ENCODE peak calls at places on chromosome 19, in seven cellular contexts. M is NB4, A is heart left ventricle, U is suprapubic skin, B is tibial nerve, Q is endothelial cell of umbilical vein, Z is HCT116. O is an unnamed sample.

GRCh38 chr19:51274037-51274370 is 23.1 kb downstream of the SIGLECL1 start:
- DNase-seq in M (no peak), A (no peak), U (no peak), B (no peak), Q (no peak), Z (no peak), O (no peak)

GRCh38 chr19:35080613-35081170 is 34.9 kb upstream of the FXYD3 start:
- DNase-seq in M (no peak), A (no peak), U (no peak), B (no peak), Q (no peak), Z (no peak), O (no peak)

GRCh38 chr19:19866599-19867248 is 1.0 kb downstream of the ZNF253 start:
- DNase-seq in M (peak), A (no peak), U (no peak), B (no peak), Q (peak), Z (no peak), O (no peak)

GRCh38 chr19:12796146-12797071 is 5.1 kb downstream of the JUNB start:
- DNase-seq in M (peak), A (peak), U (peak), B (peak), Q (peak), Z (no peak), O (no peak)

GRCh38 chr19:4730740-4731171 is 7.1 kb upstream of the DPP9 start:
- DNase-seq in M (peak), A (no peak), U (no peak), B (no peak), Q (peak), Z (peak), O (no peak)

GRCh38 chr19:42424712-42425131 is 2.5 kb downstream of the LIPE start:
- DNase-seq in M (no peak), A (peak), U (no peak), B (no peak), Q (no peak), Z (no peak), O (no peak)

GRCh38 chr19:19545707-19546106 is 7.6 kb downstream of the CILP2 start:
- DNase-seq in M (no peak), A (no peak), U (no peak), B (no peak), Q (no peak), Z (no peak), O (no peak)

GRCh38 chr19:4098493-4098892 is 25.4 kb downstream of the MAP2K2 start:
- DNase-seq in M (no peak), A (peak), U (no peak), B (no peak), Q (no peak), Z (no peak), O (no peak)

GRCh38 chr19:4443188-4443587 is 14.4 kb downstream of the UBXN6 start:
- DNase-seq in M (no peak), A (no peak), U (no peak), B (no peak), Q (no peak), Z (no peak), O (no peak)

GRCh38 chr19:18450934-18451836 is 13.3 kb upstream of the ISYNA1 start:
- DNase-seq in M (peak), A (peak), U (peak), B (peak), Q (peak), Z (no peak), O (no peak)

GRCh38 chr19:18833849-18834643 is 2.3 kb downstream of the UPF1 start:
- DNase-seq in M (no peak), A (no peak), U (no peak), B (no peak), Q (peak), Z (no peak), O (no peak)

GRCh38 chr19:55930996-55931515 is 1.1 kb downstream of the NLRP13 start:
- DNase-seq in M (no peak), A (no peak), U (no peak), B (no peak), Q (no peak), Z (no peak), O (no peak)

GRCh38 chr19:12675377-12675776 is 6.3 kb downstream of the DHPS start:
- DNase-seq in M (no peak), A (no peak), U (no peak), B (no peak), Q (no peak), Z (no peak), O (no peak)

GRCh38 chr19:49064768-49065611 is at the start of gene NTF4:
- DNase-seq in M (peak), A (no peak), U (no peak), B (no peak), Q (no peak), Z (no peak), O (no peak)

GRCh38 chr19:21434967-21435544 is 38.1 kb downstream of the ZNF493 start:
- DNase-seq in M (no peak), A (no peak), U (no peak), B (no peak), Q (no peak), Z (no peak), O (no peak)

GRCh38 chr19:19514215-19514633 is 1.1 kb downstream of the TSSK6 start:
- DNase-seq in M (no peak), A (peak), U (peak), B (no peak), Q (peak), Z (no peak), O (no peak)

GRCh38 chr19:48397636-48398328 is 4.3 kb downstream of the GRIN2D start:
- DNase-seq in M (peak), A (no peak), U (no peak), B (no peak), Q (no peak), Z (no peak), O (no peak)

GRCh38 chr19:21092107-21092506 is 10.1 kb downstream of the ZNF714 start:
- DNase-seq in M (no peak), A (no peak), U (no peak), B (no peak), Q (no peak), Z (no peak), O (no peak)

GRCh38 chr19:10963865-10964264 is 3.0 kb downstream of the SMARCA4 start:
- DNase-seq in M (no peak), A (no peak), U (no peak), B (no peak), Q (no peak), Z (no peak), O (no peak)

GRCh38 chr19:10962863-10963262 is 2.0 kb downstream of the SMARCA4 start:
- DNase-seq in M (no peak), A (no peak), U (no peak), B (no peak), Q (no peak), Z (no peak), O (no peak)

GRCh38 chr19:10964903-10965302 is 4.1 kb downstream of the SMARCA4 start:
- DNase-seq in M (no peak), A (no peak), U (no peak), B (no peak), Q (no peak), Z (no peak), O (no peak)

GRCh38 chr19:10966809-10967208 is 6.0 kb downstream of the SMARCA4 start:
- DNase-seq in M (no peak), A (no peak), U (no peak), B (no peak), Q (no peak), Z (no peak), O (no peak)

GRCh38 chr19:10965398-10965797 is 4.6 kb downstream of the SMARCA4 start:
- DNase-seq in M (no peak), A (no peak), U (no peak), B (no peak), Q (no peak), Z (no peak), O (no peak)
- TF ChIP-seq POLR2A in M (no peak), A (no peak), U (no peak), B (no peak), Q (no peak), Z (no peak), O (no peak)

GRCh38 chr19:45041125-45041524 is 2.3 kb downstream of the CLASRP start:
- DNase-seq in M (no peak), A (no peak), U (no peak), B (no peak), Q (no peak), Z (no peak), O (no peak)

GRCh38 chr19:45038931-45039893 is at the start of gene CLASRP:
- DNase-seq in M (peak), A (peak), U (peak), B (peak), Q (peak), Z (peak), O (peak)

GRCh38 chr19:45035755-45036154 is 3.1 kb upstream of the CLASRP start:
- DNase-seq in M (no peak), A (no peak), U (no peak), B (no peak), Q (no peak), Z (no peak), O (no peak)

GRCh38 chr19:45040059-45040767 is 1.4 kb downstream of the CLASRP start:
- DNase-seq in M (peak), A (no peak), U (no peak), B (no peak), Q (no peak), Z (no peak), O (no peak)

DNA sequence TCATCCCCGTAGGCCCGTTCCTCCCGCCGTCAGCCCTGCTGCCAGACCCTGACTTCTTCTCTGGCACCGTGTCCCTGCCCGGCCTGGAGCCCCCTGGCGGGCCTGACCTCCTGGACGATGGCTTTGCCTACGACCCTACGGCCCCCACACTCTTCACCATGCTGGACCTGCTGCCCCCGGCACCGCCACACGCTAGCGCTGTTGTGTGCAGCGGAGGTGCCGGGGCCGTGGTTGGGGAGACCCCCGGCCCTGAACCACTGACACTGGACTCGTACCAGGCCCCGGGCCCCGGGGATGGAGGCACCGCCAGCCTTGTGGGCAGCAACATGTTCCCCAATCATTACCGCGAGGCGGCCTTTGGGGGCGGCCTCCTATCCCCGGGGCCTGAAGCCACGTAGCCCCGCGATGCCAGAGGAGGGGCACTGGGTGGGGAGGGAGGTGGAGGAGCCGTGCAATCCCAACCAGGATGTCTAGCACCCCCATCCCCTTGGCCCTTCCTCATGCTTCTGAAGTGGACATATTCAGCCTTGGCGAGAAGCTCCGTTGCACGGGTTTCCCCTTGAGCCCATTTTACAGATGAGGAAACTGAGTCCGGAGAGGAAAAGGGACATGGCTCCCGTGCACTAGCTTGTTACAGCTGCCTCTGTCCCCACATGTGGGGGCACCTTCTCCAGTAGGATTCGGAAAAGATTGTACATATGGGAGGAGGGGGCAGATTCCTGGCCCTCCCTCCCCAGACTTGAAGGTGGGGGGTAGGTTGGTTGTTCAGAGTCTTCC is 1.3 kb upstream of the CLASRP start:
- DNase-seq in M (no peak), A (no peak), U (no peak), B (no peak), Q (no peak), Z (no peak), O (no peak)
- TF ChIP-seq POLR2A in M (no peak), A (no peak), U (no peak), B (no peak), Q (no peak), Z (no peak), O (no peak)

GRCh38 chr19:33320636-33321035 is 18.3 kb upstream of the CEBPA start:
- DNase-seq in M (no peak), A (no peak), U (no peak), B (no peak), Q (no peak), Z (no peak), O (no peak)
- TF ChIP-seq POLR2A in M (no peak), A (no peak), U (no peak), B (no peak), Q (no peak), Z (no peak), O (no peak)

DNA sequence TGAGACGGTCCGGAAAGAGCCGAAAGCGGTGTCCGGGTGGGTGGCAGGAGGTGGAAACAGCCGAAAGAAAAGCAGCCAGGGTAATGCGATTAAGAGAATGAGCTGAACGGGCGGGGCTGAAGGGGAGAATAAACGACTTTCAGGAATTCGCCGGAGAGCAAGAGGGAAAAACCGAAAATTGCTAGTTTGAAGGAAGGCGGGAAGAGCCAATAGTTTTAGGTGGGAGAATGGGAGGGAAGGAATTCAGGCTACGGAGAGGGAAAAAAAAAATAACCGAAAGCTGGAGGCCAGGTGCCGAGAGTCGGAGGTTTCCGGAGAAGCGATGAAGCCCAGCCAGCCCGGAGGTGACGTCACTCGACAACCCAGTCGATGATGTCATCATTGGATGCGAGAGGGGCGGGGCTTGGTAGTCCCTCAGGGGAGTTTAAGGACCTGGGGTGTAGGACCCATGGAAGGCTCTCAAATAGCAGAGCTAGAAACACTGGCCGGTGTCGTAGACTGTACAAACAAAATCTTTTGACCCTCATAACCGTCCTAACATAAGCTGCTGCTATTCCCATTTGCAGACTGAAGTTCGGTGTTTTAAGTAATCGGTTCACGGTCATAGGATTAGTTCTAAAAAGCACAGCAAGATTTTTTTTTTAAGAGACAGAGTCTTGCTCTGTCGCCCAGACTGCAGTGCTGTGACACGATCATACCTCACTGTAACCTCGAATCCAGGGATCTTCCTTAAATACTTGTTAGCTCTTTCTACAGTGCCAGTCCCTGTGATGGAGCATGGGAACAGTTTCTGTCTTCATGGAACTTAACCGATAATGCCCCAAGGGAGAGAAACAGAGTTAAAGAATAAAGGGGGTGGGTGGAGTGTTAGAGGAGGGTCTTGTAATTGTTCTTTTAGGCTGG is at the start of gene ZC3H4:
- DNase-seq in M (peak), A (peak), U (peak), B (peak), Q (peak), Z (peak), O (peak)
- TF ChIP-seq POLR2A in M (no peak), A (peak), U (no peak), B (no peak), Q (peak), Z (no peak), O (peak)

DNA sequence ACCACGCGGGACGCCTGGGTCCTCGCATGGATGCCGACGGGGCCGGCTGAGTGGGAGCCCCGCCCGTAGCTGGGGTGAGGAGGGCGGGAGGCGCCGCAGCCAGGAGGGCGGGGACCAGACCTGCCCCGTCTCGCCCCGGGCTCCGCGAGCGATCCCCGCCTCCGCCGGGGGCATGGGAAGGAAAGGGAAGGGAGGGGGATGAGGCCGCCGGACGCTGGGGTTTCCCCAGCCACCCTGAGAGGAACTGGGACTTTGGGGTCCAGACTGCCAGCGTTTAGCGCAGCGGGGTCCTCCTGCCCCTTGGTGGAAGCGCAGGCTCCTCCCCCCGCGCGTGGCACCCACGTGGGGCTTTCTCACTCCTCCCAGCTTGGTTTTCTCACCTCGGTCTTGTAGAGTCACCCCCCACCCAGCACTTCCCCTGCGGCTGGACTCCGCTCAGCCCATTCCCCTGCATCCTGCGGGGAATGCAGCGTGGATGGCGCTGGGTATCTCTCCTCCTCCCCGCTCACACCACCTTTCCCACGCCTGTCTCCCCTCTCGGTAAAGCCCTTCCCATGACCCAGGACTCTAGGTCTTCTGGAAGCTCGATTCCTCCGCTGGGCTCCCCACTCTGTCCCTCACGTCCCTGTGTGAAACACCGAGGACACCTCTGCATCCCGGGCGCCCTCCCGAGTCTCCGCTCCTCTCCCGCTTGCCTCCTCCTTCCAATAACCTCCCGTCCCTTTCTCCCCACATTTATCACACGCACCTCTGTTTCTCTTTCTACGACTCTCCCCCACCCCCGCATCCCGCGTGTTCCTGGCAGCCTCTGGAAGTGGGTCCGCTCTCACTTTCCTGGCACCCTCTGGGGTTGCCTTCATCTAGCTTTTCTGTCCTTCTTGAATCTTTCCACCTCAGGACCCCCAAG is 2.1 kb downstream of the TGFB1 start:
- DNase-seq in M (peak), A (peak), U (peak), B (peak), Q (peak), Z (no peak), O (peak)
- TF ChIP-seq POLR2A in M (no peak), A (no peak), U (no peak), B (no peak), Q (peak), Z (no peak), O (no peak)

GRCh38 chr19:40443131-40443929 is 805 bp downstream of the SERTAD3 start:
- DNase-seq in M (peak), A (peak), U (peak), B (peak), Q (peak), Z (peak), O (peak)
- TF ChIP-seq POLR2A in M (no peak), A (no peak), U (no peak), B (peak), Q (peak), Z (no peak), O (no peak)

GRCh38 chr19:8511573-8512101 is 2.3 kb downstream of the ZNF414 start:
- DNase-seq in M (no peak), A (no peak), U (no peak), B (no peak), Q (no peak), Z (peak), O (no peak)

GRCh38 chr19:8515317-8515716 is 1.4 kb upstream of the ZNF414 start:
- DNase-seq in M (peak), A (no peak), U (no peak), B (no peak), Q (no peak), Z (no peak), O (no peak)

GRCh38 chr19:8512991-8513686 is 828 bp downstream of the ZNF414 start:
- DNase-seq in M (no peak), A (no peak), U (no peak), B (no peak), Q (no peak), Z (no peak), O (no peak)

GRCh38 chr19:8512115-8512967 is 1.6 kb downstream of the ZNF414 start:
- DNase-seq in M (peak), A (no peak), U (no peak), B (no peak), Q (no peak), Z (peak), O (no peak)

GRCh38 chr19:8513687-8514504 is at the start of gene ZNF414:
- DNase-seq in M (peak), A (peak), U (peak), B (peak), Q (peak), Z (peak), O (peak)
- TF ChIP-seq POLR2A in M (peak), A (no peak), U (peak), B (peak), Q (peak), Z (peak), O (peak)

GRCh38 chr19:1395194-1396018 is 5.9 kb downstream of the GAMT start:
- DNase-seq in M (no peak), A (no peak), U (no peak), B (no peak), Q (no peak), Z (no peak), O (no peak)
- TF ChIP-seq POLR2A in M (no peak), A (no peak), U (no peak), B (no peak), Q (no peak), Z (peak), O (no peak)

GRCh38 chr19:36139473-36140288 is at the start of gene CAPNS1:
- DNase-seq in M (peak), A (peak), U (peak), B (peak), Q (peak), Z (peak), O (peak)

GRCh38 chr19:36141039-36141914 is 1.4 kb downstream of the CAPNS1 start:
- DNase-seq in M (peak), A (peak), U (peak), B (peak), Q (peak), Z (peak), O (peak)

GRCh38 chr19:36140289-36141038 is 598 bp downstream of the CAPNS1 start:
- DNase-seq in M (peak), A (peak), U (peak), B (peak), Q (peak), Z (no peak), O (no peak)

GRCh38 chr19:36139120-36139472 is 770 bp upstream of the CAPNS1 start:
- DNase-seq in M (no peak), A (no peak), U (no peak), B (no peak), Q (no peak), Z (no peak), O (no peak)

GRCh38 chr19:36136975-36137686 is 2.7 kb upstream of the CAPNS1 start:
- DNase-seq in M (no peak), A (peak), U (no peak), B (no peak), Q (peak), Z (peak), O (no peak)
- TF ChIP-seq POLR2A in M (no peak), A (no peak), U (no peak), B (no peak), Q (no peak), Z (no peak), O (no peak)

GRCh38 chr19:6229216-6229913 is 50.4 kb downstream of the MLLT1 start:
- DNase-seq in M (no peak), A (no peak), U (no peak), B (no peak), Q (no peak), Z (no peak), O (no peak)
- TF ChIP-seq POLR2A in M (no peak), A (no peak), U (no peak), B (no peak), Q (no peak), Z (no peak), O (no peak)

O was measured in esophagus squamous epithelium.